ENCODE peak calls at places on chromosomes 6 and 20, in eight cellular contexts. R is body of pancreas; M is fibroblast of villous mesenchyme; T is GM23338; Z is fibroblast of the aortic adventitia; I is CD8-positive, alpha-beta T cell; V is cardiac fibroblast; D is Peyer's patch. N is an unnamed sample.

GRCh38 chr6:84752118-84752850 is 12.1 kb downstream of the TBX18 start:
- DNase-seq in M (no peak), T (peak), I (no peak), R (no peak), D (no peak), Z (no peak), V (peak), N (peak)

GRCh38 chr6:134169881-134170486 is 117.6 kb upstream of the SLC2A12 start:
- DNase-seq in Z (peak), M (peak), I (no peak), V (peak), R (peak), T (no peak), D (no peak), N (peak)

GRCh38 chr6:170174124-170174770 is 116.6 kb downstream of the DLL1 start:
- DNase-seq in M (no peak), D (peak), T (no peak), I (no peak), Z (no peak), V (no peak), R (peak), N (no peak)

GRCh38 chr6:131980338-131980790 is 29.2 kb upstream of the CCN2 start:
- DNase-seq in T (no peak), I (no peak), R (no peak), Z (no peak), V (no peak), D (no peak), M (no peak), N (no peak)

GRCh38 chr6:7566031-7566556 is 23.9 kb upstream of the SNRNP48 start:
- DNase-seq in Z (peak), R (no peak), D (no peak), T (no peak), V (no peak), M (no peak), I (no peak), N (no peak)

GRCh38 chr6:90078513-90079289 is 184.4 kb downstream of the GJA10 start:
- DNase-seq in D (no peak), R (no peak), V (no peak), M (peak), I (no peak), Z (no peak), T (peak), N (no peak)

GRCh38 chr20:46371656-46372055 is 34.8 kb downstream of the ELMO2 start:
- DNase-seq in I (no peak), M (no peak), V (peak), R (no peak), Z (no peak), T (no peak), D (no peak), N (peak)

GRCh38 chr6:113160716-113161115 is 696.4 kb upstream of the MARCKS start:
- DNase-seq in M (peak), D (no peak), I (no peak), T (no peak), Z (no peak), V (peak), R (no peak), N (no peak)

GRCh38 chr6:111791415-111791814 is 81.8 kb downstream of the FYN start:
- DNase-seq in R (no peak), I (no peak), T (peak), Z (no peak), M (peak), V (peak), D (no peak), N (peak)

GRCh38 chr6:36127462-36128016 is 2.8 kb upstream of the MAPK13 start:
- DNase-seq in T (no peak), V (peak), M (peak), D (peak), I (no peak), R (peak), Z (peak), N (peak)

GRCh38 chr20:4601630-4602296 is 119.9 kb upstream of the PRND start:
- DNase-seq in I (no peak), V (peak), D (no peak), Z (no peak), T (no peak), M (peak), R (peak), N (no peak)

GRCh38 chr20:45036044-45036755 is 64.7 kb downstream of the KCNS1 start:
- DNase-seq in Z (peak), M (peak), D (no peak), T (no peak), I (no peak), V (peak), R (no peak), N (peak)

GRCh38 chr6:168004023-168004422 is 6.6 kb downstream of the KIF25 start:
- DNase-seq in T (no peak), R (no peak), I (no peak), M (no peak), V (no peak), Z (no peak), D (no peak), N (no peak)

GRCh38 chr6:140661691-140662090 is 1287.2 kb upstream of the CITED2 start:
- DNase-seq in D (no peak), Z (peak), V (no peak), I (no peak), T (no peak), R (no peak), M (no peak), N (peak)

GRCh38 chr6:12119085-12119588 is 107.0 kb downstream of the HIVEP1 start:
- DNase-seq in V (no peak), Z (peak), M (no peak), R (peak), D (no peak), I (peak), T (no peak), N (no peak)

GRCh38 chr6:96458771-96459170 is 62.8 kb upstream of the UFL1 start:
- DNase-seq in T (no peak), V (no peak), M (no peak), I (no peak), D (no peak), R (no peak), Z (no peak), N (no peak)

GRCh38 chr6:154513601-154514320 is 3.3 kb upstream of the CNKSR3 start:
- DNase-seq in D (no peak), I (no peak), Z (no peak), R (no peak), V (no peak), T (no peak), M (no peak), N (no peak)

GRCh38 chr20:35305682-35306556 is 13.7 kb upstream of the FAM83C start:
- DNase-seq in V (peak), Z (peak), M (peak), T (no peak), R (no peak), I (no peak), D (peak), N (peak)

GRCh38 chr6:75234126-75234865 is 9.3 kb downstream of the COX7A2 start:
- DNase-seq in R (no peak), V (peak), D (no peak), I (no peak), M (no peak), Z (peak), T (no peak), N (no peak)

GRCh38 chr6:89818977-89819335 is 638 bp downstream of the MDN1 start:
- DNase-seq in I (peak), R (peak), V (peak), M (peak), D (peak), T (peak), Z (peak), N (peak)

DNA sequence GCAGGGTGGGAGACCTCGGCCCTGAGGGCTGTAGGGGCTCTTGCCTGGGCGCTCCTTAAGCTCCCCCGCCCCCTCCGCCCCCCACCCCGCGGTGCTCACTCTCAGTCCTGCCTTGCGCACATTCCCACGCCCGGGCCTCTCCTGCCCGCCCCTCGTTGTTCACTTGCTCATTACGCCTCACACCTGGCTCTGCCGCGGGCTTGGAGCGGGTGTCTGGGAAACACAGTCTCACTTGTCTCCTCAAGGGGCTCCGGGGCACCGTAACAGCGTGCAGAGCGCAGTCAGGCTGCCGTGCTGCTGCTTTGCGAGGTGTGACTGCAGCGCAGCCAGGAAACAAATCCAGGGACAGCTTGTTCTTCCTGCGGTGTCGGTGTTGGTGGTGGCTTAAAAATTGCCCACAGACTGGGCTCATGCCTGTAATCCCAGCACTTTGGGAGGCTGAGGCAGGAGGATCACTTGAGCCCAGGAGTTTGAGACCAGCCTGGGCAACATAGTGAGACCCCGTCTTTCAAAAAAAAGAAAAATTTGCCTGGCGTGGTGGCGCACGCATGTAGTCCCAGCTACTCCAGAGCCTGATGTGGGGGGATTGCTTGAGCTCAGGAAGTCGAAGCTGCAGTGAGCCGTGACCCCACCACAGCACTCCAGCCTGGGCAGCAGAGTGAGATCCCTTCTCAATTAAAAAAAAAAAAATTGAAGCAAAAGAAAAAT is 4.6 kb downstream of the NPBWR2 start:
- DNase-seq in D (no peak), T (peak), Z (no peak), V (no peak), R (peak), I (no peak), M (no peak), N (no peak)
- H3K4me3 ChIP-seq in D (peak), T (peak), Z (no peak), V (no peak), R (no peak), I (no peak), M (no peak), N (no peak)

GRCh38 chr6:52102330-52102932 is 15.0 kb upstream of the PKHD1 start:
- DNase-seq in R (no peak), Z (no peak), D (no peak), T (no peak), I (no peak), V (no peak), M (no peak), N (no peak)

GRCh38 chr6:52103661-52104060 is 16.2 kb upstream of the PKHD1 start:
- DNase-seq in R (no peak), D (no peak), M (no peak), T (no peak), V (no peak), Z (no peak), I (no peak), N (no peak)

DNA sequence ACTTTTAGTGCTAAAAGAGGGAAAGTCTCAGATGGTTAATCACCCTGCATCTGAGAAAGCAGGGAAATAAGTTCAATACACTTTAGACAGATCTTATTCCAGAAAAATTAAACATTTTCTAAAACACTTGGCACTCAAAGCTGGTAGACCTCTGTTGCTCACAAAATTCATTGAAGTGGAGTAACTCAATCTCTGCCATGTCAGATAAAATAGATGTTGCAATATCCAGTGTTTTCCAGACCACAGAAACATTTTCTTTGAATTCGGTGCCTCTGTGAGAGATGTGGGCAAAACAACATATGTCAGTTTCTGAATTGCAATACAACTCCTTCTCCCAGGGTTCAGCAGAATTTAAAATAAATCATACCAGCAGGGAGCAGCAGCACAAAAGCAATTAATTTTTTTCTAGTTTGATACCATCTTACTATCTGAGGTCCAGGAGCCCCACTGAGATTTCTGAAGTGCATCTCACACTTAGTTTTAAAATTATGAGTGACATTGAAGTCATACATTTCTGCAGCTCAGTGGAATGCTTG is 11.3 kb upstream of the PKHD1 start:
- DNase-seq in R (no peak), Z (no peak), V (no peak), M (no peak), D (no peak), I (no peak), T (no peak), N (no peak)
- TF ChIP-seq CTCF in R (no peak), Z (no peak), V (no peak), M (no peak), D (no peak), I (no peak), T (no peak), N (no peak)

GRCh38 chr6:14399635-14400034 is 282.1 kb downstream of the CD83 start:
- DNase-seq in D (no peak), T (peak), R (no peak), V (no peak), M (no peak), I (no peak), Z (no peak), N (no peak)
- H3K4me3 ChIP-seq in D (no peak), T (no peak), R (no peak), V (no peak), M (no peak), I (no peak), Z (no peak), N (no peak)

DNA sequence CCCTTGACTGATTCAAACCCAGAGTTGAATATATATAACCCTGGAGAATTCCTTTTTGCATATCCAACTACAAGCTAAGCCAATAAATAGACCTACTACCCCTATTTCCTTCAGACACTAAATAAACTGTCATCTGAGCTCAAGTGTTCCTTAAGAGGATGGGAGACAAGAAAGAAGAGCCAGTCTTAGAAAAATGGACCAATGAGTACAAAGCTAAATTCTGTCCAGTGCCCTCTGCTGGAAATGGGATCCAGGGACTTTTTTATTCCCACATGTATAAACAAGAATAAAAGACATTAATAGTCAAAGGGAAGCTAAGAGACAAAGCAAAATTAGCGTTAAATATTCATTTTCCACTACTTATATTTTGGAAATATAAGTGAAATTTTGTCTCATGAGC is 4.8 kb downstream of the PPP1R10 start:
- DNase-seq in Z (peak), D (no peak), V (peak), M (peak), T (no peak), R (no peak), I (no peak), N (peak)
- TF ChIP-seq CTCF in Z (peak), D (no peak), V (peak), M (peak), T (no peak), R (peak), I (no peak), N (peak)

GRCh38 chr6:98039876-98040605 is 757.0 kb upstream of the MMS22L start:
- DNase-seq in Z (no peak), I (no peak), V (peak), R (no peak), M (no peak), D (no peak), T (peak), N (peak)
- H3K4me3 ChIP-seq in Z (no peak), I (no peak), V (no peak), R (no peak), M (no peak), D (no peak), T (peak), N (no peak)

DNA sequence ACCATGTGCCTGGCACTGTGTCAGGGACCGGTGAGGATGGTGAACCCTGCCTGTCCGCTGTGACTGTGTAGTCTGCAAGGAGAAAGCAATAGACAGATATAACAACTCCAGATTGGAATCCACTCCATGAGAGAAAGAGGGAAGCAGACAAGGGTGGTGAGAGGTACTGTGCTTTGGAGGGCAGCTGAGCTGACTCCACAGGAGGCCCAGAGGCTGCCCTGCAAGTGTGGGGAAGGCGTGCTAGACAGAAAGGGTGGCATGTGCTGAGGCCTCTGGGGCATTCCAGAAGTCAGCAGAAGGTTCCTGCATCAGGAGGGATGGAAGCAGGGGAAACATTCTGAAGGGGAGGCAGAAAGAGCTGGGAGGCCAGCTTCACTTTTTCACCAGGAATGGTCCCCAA is 39.3 kb upstream of the APCDD1L start:
- DNase-seq in I (no peak), T (no peak), R (no peak), V (no peak), Z (no peak), D (peak), M (no peak), N (no peak)
- TF ChIP-seq CTCF in I (no peak), T (no peak), R (no peak), V (no peak), Z (no peak), D (no peak), M (no peak), N (no peak)